ENCODE peak calls at places on chromosome 6, in ten cellular contexts. C, Q, G, I, H, V, M, Y, F and J are unnamed samples.

GRCh38 chr6:144601221-144601620 is 316.1 kb downstream of the UTRN start:
- DNase-seq in C (no peak), Q (no peak), G (no peak), I (no peak), H (no peak), V (no peak), M (no peak), Y (no peak), F (no peak), J (no peak)

GRCh38 chr6:138498575-138499302 is 555 bp downstream of the NHSL1 start:
- DNase-seq in C (no peak), Q (no peak), G (no peak), I (no peak), H (no peak), V (no peak), M (no peak), Y (no peak), F (no peak), J (no peak)

GRCh38 chr6:903746-904145 is 210.8 kb upstream of the EXOC2 start:
- DNase-seq in C (no peak), Q (peak; percentile 70), G (no peak), I (no peak), H (peak; percentile 59), V (no peak), M (peak; percentile 66), Y (no peak), F (no peak), J (peak; percentile 36)

GRCh38 chr6:52157301-52157930 is 28.8 kb upstream of the IL17A start:
- DNase-seq in C (no peak), Q (no peak), G (peak; percentile 89), I (no peak), H (peak; percentile 87), V (no peak), M (no peak), Y (peak; percentile 27), F (no peak), J (no peak)

GRCh38 chr6:12012231-12012565 is at the start of gene HIVEP1:
- DNase-seq in C (peak; percentile 42), Q (no peak), G (no peak), I (no peak), H (no peak), V (peak; percentile 28), M (no peak), Y (peak; percentile 49), F (peak; percentile 23), J (no peak)

GRCh38 chr6:329888-330691 is 37.8 kb downstream of the DUSP22 start:
- DNase-seq in C (no peak), Q (no peak), G (no peak), I (no peak), H (peak; percentile 37), V (no peak), M (no peak), Y (no peak), F (no peak), J (no peak)

GRCh38 chr6:448296-449056 is 56.9 kb downstream of the IRF4 start:
- DNase-seq in C (no peak), Q (no peak), G (no peak), I (no peak), H (no peak), V (no peak), M (no peak), Y (no peak), F (no peak), J (no peak)

GRCh38 chr6:109515781-109516409 is 32.9 kb upstream of the ZBTB24 start:
- DNase-seq in C (no peak), Q (no peak), G (no peak), I (no peak), H (no peak), V (no peak), M (no peak), Y (no peak), F (no peak), J (no peak)

GRCh38 chr6:75306074-75306473 is 21.5 kb upstream of the TMEM30A start:
- DNase-seq in C (no peak), Q (no peak), G (no peak), I (no peak), H (no peak), V (no peak), M (no peak), Y (no peak), F (no peak), J (no peak)

GRCh38 chr6:2593167-2593566 is 157.6 kb downstream of the MYLK4 start:
- DNase-seq in C (no peak), Q (no peak), G (no peak), I (no peak), H (no peak), V (no peak), M (no peak), Y (no peak), F (no peak), J (no peak)

GRCh38 chr6:121506761-121507754 is 71.6 kb downstream of the GJA1 start:
- DNase-seq in C (no peak), Q (no peak), G (peak; percentile 40), I (no peak), H (peak; percentile 42), V (no peak), M (peak; percentile 11), Y (no peak), F (no peak), J (peak; percentile 59)

GRCh38 chr6:56652994-56653393 is 10.3 kb upstream of the DST start:
- DNase-seq in C (no peak), Q (no peak), G (peak; percentile 13), I (no peak), H (peak; percentile 82), V (no peak), M (peak; percentile 31), Y (no peak), F (no peak), J (no peak)

GRCh38 chr6:89302195-89302770 is 12.8 kb downstream of the GABRR2 start:
- DNase-seq in C (no peak), Q (no peak), G (no peak), I (no peak), H (no peak), V (no peak), M (no peak), Y (no peak), F (no peak), J (no peak)

GRCh38 chr6:97394160-97394748 is 111.2 kb upstream of the MMS22L start:
- DNase-seq in C (peak; percentile 21), Q (peak; percentile 46), G (peak; percentile 37), I (no peak), H (peak; percentile 45), V (peak; percentile 42), M (peak; percentile 58), Y (peak; percentile 54), F (no peak), J (peak; percentile 37)

GRCh38 chr6:166624275-166624674 is 2.8 kb downstream of the RPS6KA2 start:
- DNase-seq in C (no peak), Q (no peak), G (no peak), I (no peak), H (no peak), V (peak; percentile 56), M (peak; percentile 67), Y (no peak), F (no peak), J (no peak)

GRCh38 chr6:131909408-131910218 is 41.6 kb downstream of the CCN2 start:
- DNase-seq in C (peak; percentile 56), Q (peak; percentile 77), G (peak; percentile 56), I (peak; percentile 4), H (peak; percentile 50), V (peak; percentile 78), M (peak; percentile 72), Y (peak; percentile 61), F (peak; percentile 44), J (peak; percentile 86)

GRCh38 chr6:24356310-24357035 is 1.4 kb downstream of the DCDC2 start:
- DNase-seq in C (no peak), Q (no peak), G (peak; percentile 37), I (no peak), H (no peak), V (no peak), M (no peak), Y (no peak), F (no peak), J (no peak)

GRCh38 chr6:158358450-158359077 is 46.3 kb downstream of the TULP4 start:
- DNase-seq in C (no peak), Q (no peak), G (no peak), I (no peak), H (no peak), V (peak; percentile 89), M (no peak), Y (no peak), F (no peak), J (no peak)

GRCh38 chr6:36443951-36444428 is 1.2 kb downstream of the KCTD20 start:
- DNase-seq in C (no peak), Q (no peak), G (no peak), I (no peak), H (peak; percentile 33), V (no peak), M (no peak), Y (peak; percentile 34), F (no peak), J (no peak)

GRCh38 chr6:15077006-15077405 is 168.9 kb upstream of the JARID2 start:
- DNase-seq in C (no peak), Q (no peak), G (peak; percentile 57), I (no peak), H (no peak), V (no peak), M (no peak), Y (no peak), F (no peak), J (no peak)

GRCh38 chr6:50449128-50449527 is 264.2 kb upstream of the TFAP2D start:
- DNase-seq in C (no peak), Q (no peak), G (no peak), I (no peak), H (no peak), V (no peak), M (no peak), Y (no peak), F (no peak), J (no peak)

GRCh38 chr6:104784884-104785283 is 74.8 kb downstream of the HACE1 start:
- DNase-seq in C (no peak), Q (no peak), G (no peak), I (no peak), H (peak; percentile 61), V (no peak), M (peak; percentile 36), Y (no peak), F (no peak), J (no peak)

GRCh38 chr6:16316741-16317251 is 78.4 kb downstream of the GMPR start:
- DNase-seq in C (no peak), Q (peak; percentile 67), G (peak; percentile 76), I (no peak), H (peak; percentile 77), V (peak; percentile 29), M (peak; percentile 73), Y (peak; percentile 49), F (no peak), J (peak; percentile 51)

GRCh38 chr6:31397901-31398300 is 5.5 kb upstream of the MICA start:
- DNase-seq in C (no peak), Q (no peak), G (no peak), I (no peak), H (no peak), V (no peak), M (no peak), Y (no peak), F (no peak), J (no peak)

GRCh38 chr6:126293891-126294524 is 45.9 kb upstream of the CENPW start:
- DNase-seq in C (no peak), Q (no peak), G (no peak), I (no peak), H (no peak), V (no peak), M (no peak), Y (no peak), F (no peak), J (peak; percentile 12)

GRCh38 chr6:84078335-84078734 is 44.8 kb downstream of the MRAP2 start:
- DNase-seq in C (no peak), Q (no peak), G (no peak), I (no peak), H (no peak), V (no peak), M (no peak), Y (no peak), F (no peak), J (no peak)

GRCh38 chr6:127515234-127515793 is 3.8 kb downstream of the MTCL3 start:
- DNase-seq in C (peak; percentile 12), Q (peak; percentile 46), G (no peak), I (peak; percentile 67), H (no peak), V (peak; percentile 14), M (peak; percentile 54), Y (peak; percentile 33), F (no peak), J (no peak)

GRCh38 chr6:455006-455585 is 63.5 kb downstream of the IRF4 start:
- DNase-seq in C (no peak), Q (no peak), G (no peak), I (no peak), H (no peak), V (no peak), M (no peak), Y (no peak), F (no peak), J (no peak)